ENCODE peak calls at places on chromosomes 4 and X, in four cellular contexts. One of them, this sample, is unnamed.

GRCh38 chr4:62871057-62871456 is 1538.2 kb downstream of the TECRL start:
- DNase-seq in HepG2: no peak
- DNase-seq in GM12878: no peak
- DNase-seq in H1: no peak
- DNase-seq in this sample: no peak

GRCh38 chr4:48790581-48790980 is 10.5 kb upstream of the FRYL start:
- DNase-seq in HepG2: no peak
- DNase-seq in GM12878: no peak
- DNase-seq in H1: no peak
- DNase-seq in this sample: no peak

GRCh38 chrX:94057385-94057784 is 383.4 kb downstream of the FAM133A start:
- DNase-seq in HepG2: no peak
- DNase-seq in GM12878: no peak
- DNase-seq in H1: no peak
- DNase-seq in this sample: no peak

GRCh38 chrX:31658360-31658759 is 586.5 kb upstream of the FTHL17 start:
- DNase-seq in HepG2: peak
- DNase-seq in GM12878: no peak
- DNase-seq in H1: no peak
- DNase-seq in this sample: peak

GRCh38 chr4:105715692-105716278 is 7.2 kb downstream of the GSTCD start:
- DNase-seq in HepG2: peak
- DNase-seq in GM12878: no peak
- DNase-seq in H1: no peak
- DNase-seq in this sample: peak

GRCh38 chr4:14348506-14348905 is 653.8 kb upstream of the CPEB2 start:
- DNase-seq in HepG2: no peak
- DNase-seq in GM12878: no peak
- DNase-seq in H1: no peak
- DNase-seq in this sample: no peak

GRCh38 chrX:13024911-13025454 is 19.4 kb downstream of the FAM9C start:
- DNase-seq in HepG2: no peak
- DNase-seq in GM12878: no peak
- DNase-seq in H1: no peak
- DNase-seq in this sample: no peak

GRCh38 chr4:177759714-177760113 is 317.5 kb upstream of the AGA start:
- DNase-seq in HepG2: no peak
- DNase-seq in GM12878: no peak
- DNase-seq in H1: no peak
- DNase-seq in this sample: no peak

GRCh38 chrX:103376118-103376978 is at the start of gene BEX3:
- DNase-seq in HepG2: peak
- DNase-seq in GM12878: no peak
- DNase-seq in H1: peak
- DNase-seq in this sample: peak

GRCh38 chr4:101345596-101346311 is 1.6 kb downstream of the PPP3CA start:
- DNase-seq in HepG2: peak
- DNase-seq in GM12878: no peak
- DNase-seq in H1: no peak
- DNase-seq in this sample: peak

GRCh38 chr4:1137063-1137771 is 23.9 kb upstream of the RNF212 start:
- DNase-seq in HepG2: no peak
- DNase-seq in GM12878: peak
- DNase-seq in H1: no peak
- DNase-seq in this sample: no peak

GRCh38 chr4:150628073-150628472 is 46.1 kb downstream of the MAB21L2 start:
- DNase-seq in HepG2: no peak
- DNase-seq in GM12878: no peak
- DNase-seq in H1: no peak
- DNase-seq in this sample: no peak

GRCh38 chrX:129653985-129654651 is 638 bp downstream of the APLN start:
- DNase-seq in HepG2: no peak
- DNase-seq in GM12878: no peak
- DNase-seq in H1: no peak
- DNase-seq in this sample: peak

GRCh38 chr4:14632041-14632440 is 370.2 kb upstream of the CPEB2 start:
- DNase-seq in HepG2: no peak
- DNase-seq in GM12878: no peak
- DNase-seq in H1: no peak
- DNase-seq in this sample: no peak

GRCh38 chrX:45329217-45329616 is 128.5 kb upstream of the DIPK2B start:
- DNase-seq in HepG2: no peak
- DNase-seq in GM12878: no peak
- DNase-seq in H1: no peak
- DNase-seq in this sample: no peak

GRCh38 chr4:24775209-24775608 is 20.2 kb upstream of the SOD3 start:
- DNase-seq in HepG2: no peak
- DNase-seq in GM12878: no peak
- DNase-seq in H1: no peak
- DNase-seq in this sample: no peak

GRCh38 chr4:154595807-154596206 is 5.3 kb upstream of the FGA start:
- DNase-seq in HepG2: peak
- DNase-seq in GM12878: no peak
- DNase-seq in H1: no peak
- DNase-seq in this sample: no peak

GRCh38 chr4:154602404-154603020 is 9.9 kb downstream of the FGG start:
- DNase-seq in HepG2: no peak
- DNase-seq in GM12878: no peak
- DNase-seq in H1: no peak
- DNase-seq in this sample: no peak

GRCh38 chr4:154603033-154603943 is 9.2 kb downstream of the FGG start:
- DNase-seq in HepG2: no peak
- DNase-seq in GM12878: no peak
- DNase-seq in H1: no peak
- DNase-seq in this sample: no peak

GRCh38 chr4:154593868-154594267 is 3.3 kb upstream of the FGA start:
- DNase-seq in HepG2: no peak
- DNase-seq in GM12878: no peak
- DNase-seq in H1: no peak
- DNase-seq in this sample: no peak

GRCh38 chr4:154597798-154598774 is 7.5 kb upstream of the FGA start:
- DNase-seq in HepG2: peak
- DNase-seq in GM12878: no peak
- DNase-seq in H1: no peak
- DNase-seq in this sample: no peak
- TF ChIP-seq SP1 in HepG2: no peak
- TF ChIP-seq SP1 in GM12878: no peak
- TF ChIP-seq SP1 in H1: no peak
- TF ChIP-seq SP1 in this sample: no peak

GRCh38 chrX:136766785-136767103 is 14.0 kb downstream of the ARHGEF6 start:
- DNase-seq in HepG2: no peak
- DNase-seq in GM12878: no peak
- DNase-seq in H1: no peak
- DNase-seq in this sample: no peak
- TF ChIP-seq SUZ12 in HepG2: no peak
- TF ChIP-seq SUZ12 in GM12878: no peak
- TF ChIP-seq SUZ12 in H1: no peak
- TF ChIP-seq SUZ12 in this sample: no peak

GRCh38 chr4:8656185-8656517 is 63.6 kb downstream of the CPZ start:
- DNase-seq in HepG2: no peak
- DNase-seq in GM12878: no peak
- DNase-seq in H1: no peak
- DNase-seq in this sample: no peak

GRCh38 chr4:8653326-8654000 is 60.9 kb downstream of the CPZ start:
- DNase-seq in HepG2: no peak
- DNase-seq in GM12878: no peak
- DNase-seq in H1: no peak
- DNase-seq in this sample: no peak

GRCh38 chr4:8656711-8657380 is 64.3 kb downstream of the CPZ start:
- DNase-seq in HepG2: no peak
- DNase-seq in GM12878: no peak
- DNase-seq in H1: no peak
- DNase-seq in this sample: no peak

GRCh38 chr4:8655411-8656184 is 63.0 kb downstream of the CPZ start:
- DNase-seq in HepG2: no peak
- DNase-seq in GM12878: no peak
- DNase-seq in H1: no peak
- DNase-seq in this sample: no peak

DNA sequence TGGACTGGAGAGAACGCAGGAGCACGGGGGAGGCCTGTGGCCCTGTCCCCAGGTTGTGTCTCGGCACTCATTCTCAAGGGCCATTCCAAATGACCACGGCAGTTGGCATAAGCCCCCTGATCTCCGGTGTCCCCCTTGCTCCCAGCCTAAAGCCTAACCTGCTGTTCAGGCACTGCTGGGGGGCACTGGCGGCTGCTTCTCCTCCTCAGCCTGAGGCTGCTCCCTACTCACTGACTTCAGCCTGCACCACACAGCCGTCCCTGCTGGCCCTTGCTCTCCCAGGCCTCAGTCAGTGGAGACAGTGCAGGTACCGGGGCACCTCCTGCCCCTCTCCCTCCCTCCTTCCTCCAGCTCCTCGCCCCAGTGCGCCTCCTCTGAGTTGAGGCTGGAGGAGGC is 64.8 kb downstream of the CPZ start:
- DNase-seq in HepG2: no peak
- DNase-seq in GM12878: no peak
- DNase-seq in H1: no peak
- DNase-seq in this sample: no peak
- TF ChIP-seq SP1 in HepG2: no peak
- TF ChIP-seq SP1 in GM12878: no peak
- TF ChIP-seq SP1 in H1: no peak
- TF ChIP-seq SP1 in this sample: no peak

GRCh38 chr4:7073526-7074390 is 5.9 kb upstream of the GRPEL1 start:
- DNase-seq in HepG2: peak
- DNase-seq in GM12878: no peak
- DNase-seq in H1: peak
- DNase-seq in this sample: peak
- TF ChIP-seq SUZ12 in HepG2: peak
- TF ChIP-seq SUZ12 in GM12878: no peak
- TF ChIP-seq SUZ12 in H1: no peak
- TF ChIP-seq SUZ12 in this sample: no peak